ENCODE peak calls at places on chromosomes 11 and 22, in five cellular contexts. C, N, R, G and Z are unnamed samples.

GRCh38 chr11:40338739-40339138 is 1120.7 kb downstream of the LRRC4C start:
- DNase-seq in C (no peak), N (no peak), R (no peak), G (peak), Z (no peak)

GRCh38 chr22:47295226-47295901 is 532.9 kb downstream of the TBC1D22A start:
- DNase-seq in C (no peak), N (no peak), R (no peak), G (no peak), Z (no peak)

GRCh38 chr11:68331338-68331947 is 19.1 kb downstream of the LRP5 start:
- DNase-seq in C (no peak), N (no peak), R (no peak), G (no peak), Z (no peak)

GRCh38 chr11:73414977-73415492 is 38.8 kb downstream of the RELT start:
- DNase-seq in C (no peak), N (no peak), R (no peak), G (peak), Z (no peak)

GRCh38 chr11:23991140-23991539 is 505.7 kb upstream of the LUZP2 start:
- DNase-seq in C (no peak), N (no peak), R (no peak), G (peak), Z (no peak)

GRCh38 chr11:120589376-120589775 is 77.8 kb downstream of the GRIK4 start:
- DNase-seq in C (no peak), N (no peak), R (no peak), G (no peak), Z (no peak)

GRCh38 chr11:2578006-2578933 is 121.5 kb downstream of the KCNQ1OT1 start:
- DNase-seq in C (no peak), N (no peak), R (no peak), G (no peak), Z (peak)

GRCh38 chr22:23176645-23177027 is 3.7 kb upstream of the BCR start:
- DNase-seq in C (no peak), N (no peak), R (no peak), G (no peak), Z (no peak)

GRCh38 chr22:19086944-19087343 is 35.3 kb downstream of the DGCR2 start:
- DNase-seq in C (no peak), N (no peak), R (no peak), G (peak), Z (no peak)

GRCh38 chr22:44382461-44383038 is 69.8 kb upstream of the SHISAL1 start:
- DNase-seq in C (no peak), N (no peak), R (no peak), G (no peak), Z (no peak)

GRCh38 chr11:3367221-3367620 is 11.7 kb downstream of the ZNF195 start:
- DNase-seq in C (no peak), N (no peak), R (no peak), G (peak), Z (no peak)

GRCh38 chr22:42626951-42627625 is 12.4 kb upstream of the POLDIP3 start:
- DNase-seq in C (no peak), N (no peak), R (no peak), G (no peak), Z (no peak)

GRCh38 chr11:10305262-10305963 is 540 bp downstream of the ADM start:
- DNase-seq in C (no peak), N (no peak), R (no peak), G (peak), Z (no peak)